ENCODE peak calls at places on chromosome 18, in eight cellular contexts. G is tibial artery, S is PC-3, V is endodermal cell, R is astrocyte of the spinal cord, P is A549, H is GM12878, D is OCI-LY7. U is an unnamed sample.

GRCh38 chr18:5440297-5440696 is 103.5 kb downstream of the EPB41L3 start:
- DNase-seq in G (no peak), S (no peak), V (no peak), R (no peak), P (no peak), H (no peak), D (peak), U (no peak)

GRCh38 chr18:74493689-74494088 is 2.5 kb upstream of the CNDP2 start:
- DNase-seq in G (no peak), S (peak), V (peak), R (peak), P (peak), H (no peak), D (peak), U (no peak)

GRCh38 chr18:62372156-62372555 is 47.0 kb downstream of the TNFRSF11A start:
- DNase-seq in G (no peak), S (no peak), V (no peak), R (no peak), P (no peak), H (peak), D (no peak), U (no peak)

GRCh38 chr18:59200787-59201186 is 19.2 kb upstream of the GRP start:
- DNase-seq in G (no peak), S (peak), V (peak), R (no peak), P (no peak), H (no peak), D (no peak), U (no peak)

GRCh38 chr18:784470-785172 is 27.4 kb downstream of the YES1 start:
- DNase-seq in G (no peak), S (no peak), V (no peak), R (no peak), P (no peak), H (no peak), D (no peak), U (no peak)

GRCh38 chr18:59481436-59481835 is 122.4 kb upstream of the LMAN1 start:
- DNase-seq in G (no peak), S (no peak), V (no peak), R (no peak), P (no peak), H (no peak), D (no peak), U (no peak)

GRCh38 chr18:59453468-59453961 is 94.5 kb upstream of the LMAN1 start:
- DNase-seq in G (no peak), S (no peak), V (no peak), R (no peak), P (no peak), H (no peak), D (no peak), U (no peak)

GRCh38 chr18:27839141-27839540 is 337.8 kb downstream of the CDH2 start:
- DNase-seq in G (no peak), S (peak), V (no peak), R (peak), P (peak), H (no peak), D (no peak), U (no peak)

GRCh38 chr18:8982416-8983183 is 119.9 kb upstream of the NDUFV2 start:
- DNase-seq in G (no peak), S (peak), V (peak), R (peak), P (peak), H (no peak), D (peak), U (no peak)

GRCh38 chr18:62897153-62897552 is 181.8 kb downstream of the PHLPP1 start:
- DNase-seq in G (no peak), S (peak), V (no peak), R (peak), P (no peak), H (no peak), D (no peak), U (no peak)

GRCh38 chr18:45440246-45440645 is 175.0 kb upstream of the SLC14A2 start:
- DNase-seq in G (no peak), S (no peak), V (no peak), R (no peak), P (no peak), H (no peak), D (no peak), U (no peak)

GRCh38 chr18:62860062-62860461 is 144.7 kb downstream of the PHLPP1 start:
- DNase-seq in G (no peak), S (no peak), V (no peak), R (no peak), P (no peak), H (no peak), D (no peak), U (no peak)

GRCh38 chr18:44691148-44691925 is 10.6 kb downstream of the SETBP1 start:
- DNase-seq in G (no peak), S (no peak), V (no peak), R (no peak), P (no peak), H (no peak), D (no peak), U (no peak)

GRCh38 chr18:44411277-44411900 is 269.3 kb upstream of the SETBP1 start:
- DNase-seq in G (no peak), S (no peak), V (no peak), R (no peak), P (no peak), H (no peak), D (no peak), U (no peak)

GRCh38 chr18:67010916-67011315 is 407.0 kb upstream of the CDH19 start:
- DNase-seq in G (no peak), S (peak), V (no peak), R (peak), P (no peak), H (no peak), D (no peak), U (no peak)

GRCh38 chr18:21112543-21113105 is 1.0 kb upstream of the ROCK1 start:
- DNase-seq in G (no peak), S (peak), V (no peak), R (no peak), P (no peak), H (no peak), D (no peak), U (no peak)

GRCh38 chr18:22171263-22171838 is 2.0 kb downstream of the GATA6 start:
- DNase-seq in G (peak), S (no peak), V (peak), R (no peak), P (no peak), H (no peak), D (no peak), U (no peak)

DNA sequence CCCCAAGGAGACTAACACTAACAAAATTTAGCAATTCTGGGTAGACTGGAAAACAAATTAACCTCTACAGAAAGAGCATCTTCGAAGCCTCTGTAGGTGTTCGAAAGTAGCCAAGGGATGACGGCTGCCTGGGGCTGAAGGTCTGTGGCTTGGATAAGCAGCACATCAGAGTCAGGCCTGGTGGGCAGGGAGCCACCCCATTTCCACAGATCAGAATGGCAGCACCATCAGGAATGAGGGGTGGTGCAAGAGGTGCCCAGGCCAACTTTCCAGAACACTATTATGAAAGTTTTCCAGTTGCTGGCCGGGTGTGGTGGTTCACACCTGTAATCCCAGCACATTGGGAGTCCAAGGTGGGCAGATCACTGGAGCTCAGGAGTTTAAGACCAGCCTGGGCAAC is 57.9 kb downstream of the CABYR start:
- DNase-seq in G (no peak), S (no peak), V (no peak), R (no peak), P (no peak), H (no peak), D (no peak), U (no peak)
- TF ChIP-seq CTCF in G (no peak), S (no peak), V (no peak), R (no peak), P (no peak), H (no peak), D (no peak), U (no peak)

GRCh38 chr18:6543330-6543908 is 128.7 kb upstream of the L3MBTL4 start:
- DNase-seq in G (no peak), S (peak), V (peak), R (peak), P (peak), H (no peak), D (peak), U (no peak)
- TF ChIP-seq CTCF in G (peak), S (peak), V (peak), R (peak), P (peak), H (peak), D (peak), U (peak)

GRCh38 chr18:10040287-10041011 is 126.6 kb downstream of the VAPA start:
- DNase-seq in G (peak), S (no peak), V (peak), R (no peak), P (no peak), H (no peak), D (no peak), U (no peak)
- TF ChIP-seq CTCF in G (no peak), S (no peak), V (no peak), R (no peak), P (no peak), H (no peak), D (no peak), U (no peak)

GRCh38 chr18:68679531-68679930 is 35.4 kb downstream of the TMX3 start:
- DNase-seq in G (no peak), S (no peak), V (no peak), R (no peak), P (no peak), H (no peak), D (no peak), U (no peak)

GRCh38 chr18:68676913-68677312 is 38.0 kb downstream of the TMX3 start:
- DNase-seq in G (no peak), S (no peak), V (no peak), R (no peak), P (no peak), H (no peak), D (no peak), U (no peak)
- TF ChIP-seq CTCF in G (no peak), S (peak), V (peak), R (peak), P (no peak), H (no peak), D (no peak), U (no peak)

GRCh38 chr18:34122724-34123334 is 101.9 kb downstream of the NOL4 start:
- DNase-seq in G (peak), S (peak), V (peak), R (peak), P (peak), H (peak), D (peak), U (no peak)
- TF ChIP-seq CTCF in G (peak), S (peak), V (peak), R (peak), P (peak), H (peak), D (peak), U (peak)

GRCh38 chr18:49730951-49731391 is 82.4 kb downstream of the ACAA2 start:
- DNase-seq in G (no peak), S (no peak), V (peak), R (no peak), P (no peak), H (no peak), D (no peak), U (no peak)

GRCh38 chr18:49731421-49731841 is 81.9 kb downstream of the ACAA2 start:
- DNase-seq in G (no peak), S (no peak), V (no peak), R (no peak), P (no peak), H (no peak), D (no peak), U (no peak)

GRCh38 chr18:49733896-49734585 is 79.3 kb downstream of the ACAA2 start:
- DNase-seq in G (no peak), S (no peak), V (no peak), R (no peak), P (no peak), H (no peak), D (no peak), U (no peak)

GRCh38 chr18:49733321-49733720 is 80.0 kb downstream of the ACAA2 start:
- DNase-seq in G (no peak), S (peak), V (no peak), R (peak), P (no peak), H (no peak), D (no peak), U (no peak)

DNA sequence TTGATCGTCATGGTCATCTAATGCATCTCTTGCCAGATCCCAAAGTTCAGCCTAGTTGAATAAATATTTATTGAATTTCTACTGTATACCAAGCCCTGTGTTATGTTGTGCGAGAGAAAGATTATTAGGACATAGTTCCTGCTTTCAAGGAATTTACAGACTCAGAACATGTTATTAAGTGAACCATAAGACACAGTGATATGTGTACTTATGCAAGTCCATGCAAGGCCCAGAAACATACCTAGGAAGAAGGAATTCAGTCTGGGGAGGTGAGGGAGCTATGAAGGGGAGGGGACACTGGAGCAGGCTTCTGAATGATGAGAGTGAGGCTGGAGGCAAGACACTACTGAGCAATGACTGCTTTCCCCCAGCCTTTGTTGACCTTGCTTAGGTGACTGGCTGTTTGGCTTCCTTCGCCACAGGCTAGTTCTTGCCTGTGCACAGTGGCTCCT is 81.4 kb downstream of the ACAA2 start:
- DNase-seq in G (no peak), S (no peak), V (peak), R (no peak), P (no peak), H (no peak), D (no peak), U (no peak)
- TF ChIP-seq CTCF in G (no peak), S (no peak), V (no peak), R (no peak), P (no peak), H (no peak), D (no peak), U (no peak)

DNA sequence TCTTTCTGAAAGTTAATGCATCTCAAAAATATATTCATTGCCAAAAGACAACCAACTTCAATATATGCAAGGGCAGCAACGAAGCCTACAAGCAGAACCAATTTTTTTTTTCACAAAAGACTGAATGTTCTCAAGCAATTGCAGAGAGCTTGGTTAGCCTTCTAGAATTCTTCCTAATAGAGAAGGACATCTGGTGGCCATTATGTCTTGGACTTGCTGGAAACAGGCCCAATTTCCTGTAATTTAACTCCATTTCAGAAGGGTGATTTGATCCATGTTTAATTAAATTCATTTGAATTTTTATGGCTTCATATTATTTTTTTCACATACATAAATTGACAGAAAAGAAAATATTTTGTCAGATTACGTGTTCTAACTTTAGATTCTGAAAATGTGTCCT is 208.0 kb downstream of the TPGS2 start:
- DNase-seq in G (no peak), S (no peak), V (no peak), R (no peak), P (no peak), H (no peak), D (no peak), U (no peak)
- TF ChIP-seq CTCF in G (no peak), S (no peak), V (peak), R (no peak), P (no peak), H (no peak), D (no peak), U (no peak)

DNA sequence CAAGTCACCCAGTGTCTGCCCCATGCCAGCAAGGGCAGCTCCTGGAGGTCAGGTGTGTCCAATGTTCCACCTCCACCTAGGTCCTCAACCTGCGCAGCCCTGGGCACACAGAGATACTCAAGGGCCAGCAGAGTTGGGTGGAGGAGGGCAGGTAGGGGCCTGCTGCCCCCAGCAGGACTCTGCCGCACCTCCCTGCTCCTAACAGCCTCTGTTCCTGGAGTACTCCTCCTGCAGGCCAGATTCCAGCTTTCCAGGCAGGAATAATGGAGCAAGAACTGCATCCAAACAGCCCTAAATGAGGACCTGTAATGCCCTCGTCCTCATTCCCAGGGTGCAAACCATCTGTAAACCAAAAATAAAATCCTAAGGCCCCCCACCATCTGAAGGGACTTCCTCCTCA is 44.4 kb upstream of the ACAA2 start:
- DNase-seq in G (no peak), S (no peak), V (no peak), R (no peak), P (no peak), H (no peak), D (no peak), U (no peak)
- TF ChIP-seq CTCF in G (no peak), S (no peak), V (peak), R (peak), P (no peak), H (no peak), D (no peak), U (no peak)

GRCh38 chr18:36412778-36413177 is 115.3 kb downstream of the FHOD3 start:
- DNase-seq in G (no peak), S (peak), V (peak), R (peak), P (peak), H (no peak), D (no peak), U (no peak)
- TF ChIP-seq CTCF in G (no peak), S (peak), V (peak), R (peak), P (no peak), H (peak), D (peak), U (peak)

DNA sequence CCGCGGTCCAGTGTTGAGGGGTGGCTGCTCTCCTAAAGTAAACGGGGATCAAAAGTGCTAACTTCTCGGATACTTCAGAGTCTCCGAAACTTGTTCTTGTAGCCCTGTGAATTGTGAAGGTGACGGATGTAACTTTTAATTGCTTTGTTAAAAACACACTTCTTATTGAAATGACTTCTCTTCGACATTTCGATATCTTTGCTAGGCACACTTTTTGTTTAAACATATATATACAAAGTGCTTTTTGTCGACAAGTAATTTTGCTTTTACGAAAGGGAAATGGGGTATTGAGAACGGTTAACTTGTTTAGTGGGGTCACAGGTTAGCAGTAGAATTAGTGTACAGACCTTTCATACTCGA is 578 bp downstream of the ATP9B start:
- DNase-seq in G (no peak), S (no peak), V (no peak), R (peak), P (no peak), H (no peak), D (no peak), U (no peak)
- TF ChIP-seq CTCF in G (no peak), S (no peak), V (no peak), R (no peak), P (no peak), H (no peak), D (no peak), U (no peak)